ENCODE peak calls at places on chromosomes 11 and 22, in seven cellular contexts. X, E, D, O, C, L and A are unnamed samples.

GRCh38 chr11:44760917-44761545 is 34.3 kb downstream of the TSPAN18 start:
- DNase-seq in X (peak), E (peak), D (peak), O (peak), C (peak), L (peak), A (no peak)

GRCh38 chr11:32145282-32145681 is 54.4 kb downstream of the RCN1 start:
- DNase-seq in X (no peak), E (no peak), D (no peak), O (no peak), C (no peak), L (no peak), A (no peak)

GRCh38 chr11:119085523-119085878 is 820 bp downstream of the HMBS start:
- DNase-seq in X (no peak), E (no peak), D (no peak), O (no peak), C (no peak), L (peak), A (no peak)

GRCh38 chr22:30312053-30312452 is 14.7 kb downstream of the TBC1D10A start:
- DNase-seq in X (no peak), E (no peak), D (peak), O (peak), C (peak), L (peak), A (peak)

GRCh38 chr11:44261800-44262591 is 47.9 kb downstream of the ALX4 start:
- DNase-seq in X (no peak), E (no peak), D (no peak), O (no peak), C (no peak), L (no peak), A (no peak)

GRCh38 chr11:92764128-92764527 is 205.3 kb upstream of the MTNR1B start:
- DNase-seq in X (no peak), E (no peak), D (no peak), O (no peak), C (no peak), L (no peak), A (no peak)

GRCh38 chr11:84498016-84498415 is 1129.1 kb downstream of the DLG2 start:
- DNase-seq in X (no peak), E (no peak), D (peak), O (no peak), C (no peak), L (peak), A (no peak)

GRCh38 chr22:20509344-20510047 is 2.1 kb downstream of the MED15 start:
- DNase-seq in X (peak), E (peak), D (peak), O (no peak), C (peak), L (peak), A (no peak)

GRCh38 chr22:20171288-20172037 is 20.6 kb upstream of the CCDC188 start:
- DNase-seq in X (no peak), E (no peak), D (no peak), O (no peak), C (no peak), L (no peak), A (no peak)

GRCh38 chr11:130785376-130786110 is 130.7 kb downstream of the SNX19 start:
- DNase-seq in X (peak), E (peak), D (peak), O (no peak), C (peak), L (peak), A (no peak)

GRCh38 chr22:31604746-31605705 is 57.0 kb downstream of the PISD start:
- DNase-seq in X (no peak), E (no peak), D (no peak), O (no peak), C (no peak), L (no peak), A (no peak)

GRCh38 chr22:45582955-45583320 is 80.3 kb downstream of the FBLN1 start:
- DNase-seq in X (no peak), E (no peak), D (no peak), O (no peak), C (no peak), L (no peak), A (no peak)

GRCh38 chr11:108286369-108286768 is 63.5 kb downstream of the ATM start:
- DNase-seq in X (peak), E (peak), D (no peak), O (no peak), C (no peak), L (no peak), A (no peak)

GRCh38 chr11:108135845-108136599 is 14.7 kb downstream of the ACAT1 start:
- DNase-seq in X (no peak), E (no peak), D (peak), O (no peak), C (peak), L (peak), A (no peak)

GRCh38 chr11:134170177-134170908 is 53.4 kb downstream of the NCAPD3 start:
- DNase-seq in X (no peak), E (no peak), D (peak), O (no peak), C (no peak), L (no peak), A (no peak)

GRCh38 chr22:49994361-49995058 is 18.1 kb downstream of the IL17REL start:
- DNase-seq in X (no peak), E (no peak), D (no peak), O (no peak), C (no peak), L (no peak), A (no peak)

GRCh38 chr11:46102843-46103242 is 18.4 kb downstream of the PHF21A start:
- DNase-seq in X (no peak), E (peak), D (no peak), O (no peak), C (no peak), L (no peak), A (no peak)

GRCh38 chr11:71237853-71238252 is 14.5 kb downstream of the SHANK2 start:
- DNase-seq in X (no peak), E (no peak), D (no peak), O (no peak), C (no peak), L (no peak), A (no peak)

GRCh38 chr11:71235719-71236118 is 16.7 kb downstream of the SHANK2 start:
- DNase-seq in X (no peak), E (no peak), D (no peak), O (no peak), C (no peak), L (no peak), A (no peak)

GRCh38 chr11:71238941-71239340 is 13.4 kb downstream of the SHANK2 start:
- DNase-seq in X (no peak), E (no peak), D (no peak), O (no peak), C (no peak), L (no peak), A (no peak)

GRCh38 chr11:71238285-71238875 is 14.0 kb downstream of the SHANK2 start:
- DNase-seq in X (no peak), E (no peak), D (no peak), O (no peak), C (no peak), L (no peak), A (no peak)

GRCh38 chr11:71236836-71237475 is 15.4 kb downstream of the SHANK2 start:
- DNase-seq in X (no peak), E (no peak), D (no peak), O (no peak), C (no peak), L (no peak), A (no peak)
- H3K4me2 ChIP-seq in X (no peak), E (no peak), D (no peak), O (no peak), C (no peak), L (no peak), A (no peak)

GRCh38 chr11:106022795-106023275 is 795 bp upstream of the MSANTD4 start:
- DNase-seq in X (no peak), E (no peak), D (no peak), O (no peak), C (no peak), L (no peak), A (no peak)
- H3K4me3 ChIP-seq in X (peak), E (peak), D (peak), O (peak), C (peak), L (peak), A (peak)

GRCh38 chr11:13318498-13319295 is 41.1 kb downstream of the BMAL1 start:
- DNase-seq in X (no peak), E (no peak), D (peak), O (no peak), C (no peak), L (peak), A (no peak)
- H3K4me2 ChIP-seq in X (no peak), E (no peak), D (no peak), O (no peak), C (no peak), L (peak), A (no peak)

DNA sequence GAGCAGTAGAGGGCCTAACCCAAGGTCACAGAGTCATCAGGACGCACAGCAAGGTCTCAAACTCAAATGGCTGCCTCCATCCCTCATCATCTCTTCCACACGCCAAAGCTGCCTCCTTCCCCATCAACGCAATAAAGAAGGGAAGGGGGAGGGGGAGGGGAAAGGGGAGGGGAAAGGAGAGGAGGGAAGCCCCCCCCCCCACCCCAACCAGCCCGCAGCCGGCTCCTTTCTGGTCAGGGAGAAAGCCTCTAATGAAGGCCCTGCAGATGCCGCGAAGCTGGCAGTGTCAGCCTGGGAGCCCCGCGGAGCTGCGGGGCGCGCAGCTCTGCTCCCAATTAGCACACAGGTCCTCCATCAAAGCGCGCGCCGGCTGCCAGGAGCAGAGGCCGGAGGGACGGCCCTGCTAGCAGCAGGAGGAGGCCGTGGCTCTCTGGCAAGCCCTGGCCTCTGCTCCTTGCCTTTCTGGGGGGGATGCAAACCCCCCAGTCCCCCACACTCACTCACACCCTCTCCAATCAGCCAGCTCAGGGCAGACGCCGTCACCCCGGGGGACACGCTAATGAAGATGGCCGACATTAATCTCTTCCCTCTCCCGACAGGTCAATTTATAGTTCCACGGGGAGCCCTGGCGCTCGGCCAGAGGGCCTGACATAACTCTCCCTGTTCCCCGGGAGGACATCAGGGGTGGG is 70.4 kb upstream of the TCF20 start:
- DNase-seq in X (peak), E (peak), D (no peak), O (no peak), C (no peak), L (no peak), A (no peak)
- H3K4me3 ChIP-seq in X (peak), E (no peak), D (no peak), O (no peak), C (no peak), L (no peak), A (no peak)

GRCh38 chr11:117610901-117611300 is 186.1 kb downstream of the DSCAML1 start:
- DNase-seq in X (no peak), E (no peak), D (no peak), O (no peak), C (no peak), L (no peak), A (no peak)
- H3K4me2 ChIP-seq in X (no peak), E (no peak), D (no peak), O (no peak), C (no peak), L (no peak), A (no peak)

GRCh38 chr11:1832181-1832988 is 2.4 kb upstream of the SYT8 start:
- DNase-seq in X (peak), E (peak), D (peak), O (no peak), C (no peak), L (peak), A (no peak)
- H3K4me3 ChIP-seq in X (peak), E (no peak), D (no peak), O (peak), C (no peak), L (no peak), A (no peak)

DNA sequence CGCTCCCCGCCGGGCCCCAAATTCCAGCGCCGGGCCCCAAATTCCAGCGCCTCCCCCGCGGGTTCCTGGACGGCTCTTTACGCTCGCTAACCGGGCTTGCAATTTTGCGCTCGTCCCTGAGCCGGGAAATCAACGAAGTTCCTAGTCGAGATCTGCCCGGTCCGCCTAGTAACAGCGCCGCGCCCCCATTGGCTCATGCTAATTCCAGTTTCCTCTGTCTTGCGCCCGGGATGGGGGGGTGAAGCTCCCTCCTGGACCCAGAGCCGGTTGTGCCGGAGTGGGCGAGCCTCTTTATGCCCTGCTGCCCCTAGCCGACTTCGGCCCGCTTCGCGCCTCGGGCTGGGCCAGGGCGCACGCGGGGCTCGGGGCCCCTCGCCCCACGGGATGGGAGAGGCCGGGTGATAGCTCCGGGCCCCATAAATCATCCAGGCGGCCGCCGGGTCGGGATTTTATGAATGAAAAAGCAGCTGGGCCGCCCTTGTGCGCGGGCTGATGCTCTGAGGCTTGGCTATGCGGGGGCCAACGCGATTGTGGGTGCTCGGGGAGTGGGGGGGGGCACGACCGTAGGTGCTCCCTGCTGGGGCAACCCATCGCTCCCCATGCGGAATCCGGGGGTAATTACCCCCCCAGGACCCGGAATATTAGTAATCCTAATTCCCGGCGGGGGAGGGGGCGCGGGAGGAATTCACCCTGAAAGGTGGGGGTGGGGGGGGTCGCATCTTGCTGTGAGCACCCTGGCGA is 1.8 kb upstream of the CCND1 start:
- DNase-seq in X (peak), E (peak), D (peak), O (peak), C (peak), L (peak), A (peak)
- H3K4me2 ChIP-seq in X (peak), E (peak), D (peak), O (peak), C (peak), L (peak), A (peak)

DNA sequence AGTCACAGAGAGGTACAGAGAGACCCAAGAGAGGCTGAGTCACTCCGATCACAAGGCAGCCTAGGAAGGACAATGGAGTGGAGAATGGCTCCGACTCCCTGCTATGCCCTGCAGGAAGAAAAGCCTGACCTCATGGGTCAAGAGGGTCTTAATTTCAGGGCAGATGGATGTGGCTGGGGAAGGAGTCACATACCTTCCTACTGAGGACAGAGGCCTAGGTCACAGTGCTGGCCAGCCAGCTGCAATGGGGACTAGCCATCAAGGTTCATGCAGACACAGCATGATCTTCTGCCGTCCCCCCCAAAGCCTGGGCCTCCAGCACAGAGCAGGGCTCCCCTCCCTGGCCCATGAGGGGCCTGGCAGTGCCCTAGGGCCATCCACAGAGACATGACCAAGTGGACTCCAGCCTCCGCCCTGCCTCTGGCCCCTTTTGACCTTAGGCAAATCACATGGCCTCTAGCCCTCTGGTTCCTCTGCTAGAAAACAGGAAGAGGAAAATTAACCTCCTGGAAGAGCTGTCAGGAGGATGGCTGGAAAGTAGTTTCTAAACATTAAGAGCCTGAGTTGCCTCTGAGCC is 1.8 kb downstream of the ARRB1 start:
- DNase-seq in X (no peak), E (peak), D (peak), O (no peak), C (no peak), L (no peak), A (no peak)
- H3K4me3 ChIP-seq in X (peak), E (no peak), D (peak), O (no peak), C (no peak), L (no peak), A (no peak)

GRCh38 chr11:128478305-128478704 is 109.1 kb downstream of the ETS1 start:
- DNase-seq in X (no peak), E (no peak), D (no peak), O (no peak), C (no peak), L (no peak), A (no peak)

GRCh38 chr11:128476729-128477128 is 110.6 kb downstream of the ETS1 start:
- DNase-seq in X (no peak), E (peak), D (no peak), O (no peak), C (no peak), L (no peak), A (no peak)

GRCh38 chr11:128474036-128474874 is 113.1 kb downstream of the ETS1 start:
- DNase-seq in X (no peak), E (no peak), D (no peak), O (no peak), C (no peak), L (peak), A (no peak)

GRCh38 chr11:128477811-128478210 is 109.5 kb downstream of the ETS1 start:
- DNase-seq in X (no peak), E (no peak), D (no peak), O (no peak), C (no peak), L (no peak), A (no peak)

GRCh38 chr11:128476031-128476430 is 111.3 kb downstream of the ETS1 start:
- DNase-seq in X (no peak), E (no peak), D (no peak), O (no peak), C (no peak), L (no peak), A (no peak)
- H3K4me2 ChIP-seq in X (no peak), E (no peak), D (no peak), O (no peak), C (no peak), L (no peak), A (no peak)